ENCODE peak calls at places on chromosome 1, in six cellular contexts. L, R, X, C, H and G are unnamed samples.

GRCh38 chr1:169563019-169563615 is 23.2 kb downstream of the F5 start:
- DNase-seq in L (no peak), R (no peak), X (no peak), C (no peak), H (no peak), G (no peak)

GRCh38 chr1:234960722-234961467 is 167.7 kb downstream of the TOMM20 start:
- DNase-seq in L (peak), R (no peak), X (peak), C (peak), H (no peak), G (peak)

GRCh38 chr1:54774820-54775498 is 10.6 kb upstream of the PARS2 start:
- DNase-seq in L (peak), R (peak), X (peak), C (peak), H (no peak), G (peak)

GRCh38 chr1:7648761-7649384 is 122.2 kb upstream of the VAMP3 start:
- DNase-seq in L (peak), R (no peak), X (no peak), C (no peak), H (no peak), G (peak)

GRCh38 chr1:108878678-108879077 is 1.9 kb downstream of the GPSM2 start:
- DNase-seq in L (no peak), R (peak), X (no peak), C (no peak), H (no peak), G (no peak)

GRCh38 chr1:197736689-197737088 is 38.6 kb downstream of the DENND1B start:
- DNase-seq in L (peak), R (no peak), X (no peak), C (no peak), H (no peak), G (peak)

GRCh38 chr1:244904119-244904518 is 39.8 kb upstream of the HNRNPU start:
- DNase-seq in L (no peak), R (no peak), X (no peak), C (no peak), H (no peak), G (no peak)

GRCh38 chr1:111801071-111801850 is 45.6 kb downstream of the DDX20 start:
- DNase-seq in L (no peak), R (peak), X (peak), C (no peak), H (no peak), G (no peak)

GRCh38 chr1:182955596-182956588 is 2.9 kb upstream of the SHCBP1L start:
- DNase-seq in L (peak), R (no peak), X (no peak), C (no peak), H (no peak), G (peak)

GRCh38 chr1:198481661-198482060 is 58.8 kb downstream of the ATP6V1G3 start:
- DNase-seq in L (no peak), R (no peak), X (peak), C (no peak), H (no peak), G (no peak)

GRCh38 chr1:227037121-227037520 is 97.0 kb downstream of the COQ8A start:
- DNase-seq in L (no peak), R (no peak), X (no peak), C (no peak), H (no peak), G (no peak)

GRCh38 chr1:41664861-41665640 is 180.6 kb upstream of the EDN2 start:
- DNase-seq in L (peak), R (no peak), X (no peak), C (no peak), H (no peak), G (peak)

GRCh38 chr1:205664399-205665108 is 15.8 kb downstream of the SLC45A3 start:
- DNase-seq in L (no peak), R (peak), X (no peak), C (peak), H (no peak), G (peak)

GRCh38 chr1:179016694-179017382 is 8.9 kb upstream of the FAM20B start:
- DNase-seq in L (peak), R (peak), X (peak), C (peak), H (no peak), G (peak)

GRCh38 chr1:167454929-167455785 is 63.2 kb downstream of the CD247 start:
- DNase-seq in L (peak), R (peak), X (peak), C (no peak), H (no peak), G (no peak)

GRCh38 chr1:156096640-156097391 is 14.6 kb upstream of the MEX3A start:
- DNase-seq in L (peak), R (peak), X (peak), C (peak), H (peak), G (peak)

GRCh38 chr1:159700312-159700711 is 14.1 kb downstream of the CRP start:
- DNase-seq in L (no peak), R (no peak), X (no peak), C (no peak), H (no peak), G (no peak)

GRCh38 chr1:55813619-55814018 is 598.5 kb upstream of the USP24 start:
- DNase-seq in L (peak), R (no peak), X (no peak), C (peak), H (no peak), G (peak)

GRCh38 chr1:157965584-157965983 is 27.9 kb upstream of the KIRREL1 start:
- DNase-seq in L (peak), R (no peak), X (no peak), C (no peak), H (no peak), G (no peak)

GRCh38 chr1:64934115-64934880 is 32.1 kb downstream of the JAK1 start:
- DNase-seq in L (peak), R (no peak), X (peak), C (peak), H (no peak), G (peak)
- TF ChIP-seq SMC3 in L (no peak), R (no peak), X (no peak), C (peak), H (no peak), G (no peak)

DNA sequence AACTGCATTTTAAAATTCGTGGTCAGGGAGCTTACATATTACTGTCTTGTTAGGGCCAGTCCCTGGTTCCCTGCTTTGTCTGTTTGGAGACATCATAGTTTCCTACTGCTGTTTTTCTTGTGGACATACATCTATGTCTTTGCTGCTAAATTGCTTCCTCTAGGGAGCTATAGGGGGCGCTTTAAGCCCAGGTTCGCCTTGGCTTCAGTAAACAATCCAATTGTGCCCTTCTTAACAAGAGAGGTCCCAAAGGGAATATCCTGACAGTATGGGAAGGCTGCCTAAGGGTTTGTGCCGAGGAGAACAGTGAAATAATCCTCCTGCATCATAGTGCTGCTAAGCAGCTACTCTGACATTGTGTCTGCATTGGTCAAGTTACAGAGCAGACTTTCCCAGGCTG is 112.5 kb downstream of the USH2A start:
- DNase-seq in L (peak), R (no peak), X (no peak), C (no peak), H (no peak), G (peak)
- TF ChIP-seq SMC3 in L (no peak), R (peak), X (no peak), C (no peak), H (peak), G (peak)

GRCh38 chr1:11736746-11737639 is 1.1 kb downstream of the AGTRAP start:
- DNase-seq in L (peak), R (peak), X (peak), C (peak), H (no peak), G (peak)
- TF ChIP-seq SMC3 in L (no peak), R (no peak), X (no peak), C (no peak), H (no peak), G (no peak)

GRCh38 chr1:66505671-66506392 is 28.1 kb upstream of the SGIP1 start:
- DNase-seq in L (no peak), R (no peak), X (no peak), C (no peak), H (no peak), G (peak)
- TF ChIP-seq SMC3 in L (no peak), R (no peak), X (no peak), C (no peak), H (no peak), G (no peak)

GRCh38 chr1:203526572-203526971 is 32.6 kb downstream of the OPTC start:
- DNase-seq in L (no peak), R (no peak), X (no peak), C (no peak), H (no peak), G (no peak)
- TF ChIP-seq SMC3 in L (no peak), R (no peak), X (no peak), C (no peak), H (no peak), G (no peak)

DNA sequence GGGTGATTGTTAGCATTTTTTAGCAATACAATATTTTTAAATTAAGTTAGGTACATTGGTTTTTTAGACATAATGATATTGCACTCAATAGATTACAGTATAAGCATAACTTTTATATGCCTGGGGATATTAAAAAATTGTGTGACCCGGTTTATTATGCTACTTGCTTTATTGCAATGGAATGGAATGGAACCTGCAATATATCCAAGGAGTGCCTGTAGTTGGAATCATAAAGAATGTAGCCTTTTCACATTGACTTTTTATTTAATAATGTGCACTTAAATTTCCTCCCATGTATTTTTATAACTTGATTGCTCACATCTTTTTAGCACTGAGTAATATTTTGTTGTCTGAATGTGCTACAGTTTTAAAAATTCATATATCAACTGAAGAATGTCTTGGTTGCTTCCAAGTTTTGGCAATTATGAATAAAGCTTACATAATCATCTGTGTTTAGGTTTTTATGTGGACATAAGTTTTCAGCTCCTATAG is 49.2 kb downstream of the CAMSAP2 start:
- DNase-seq in L (no peak), R (no peak), X (no peak), C (no peak), H (no peak), G (no peak)
- TF ChIP-seq SMC3 in L (no peak), R (no peak), X (no peak), C (no peak), H (no peak), G (no peak)

DNA sequence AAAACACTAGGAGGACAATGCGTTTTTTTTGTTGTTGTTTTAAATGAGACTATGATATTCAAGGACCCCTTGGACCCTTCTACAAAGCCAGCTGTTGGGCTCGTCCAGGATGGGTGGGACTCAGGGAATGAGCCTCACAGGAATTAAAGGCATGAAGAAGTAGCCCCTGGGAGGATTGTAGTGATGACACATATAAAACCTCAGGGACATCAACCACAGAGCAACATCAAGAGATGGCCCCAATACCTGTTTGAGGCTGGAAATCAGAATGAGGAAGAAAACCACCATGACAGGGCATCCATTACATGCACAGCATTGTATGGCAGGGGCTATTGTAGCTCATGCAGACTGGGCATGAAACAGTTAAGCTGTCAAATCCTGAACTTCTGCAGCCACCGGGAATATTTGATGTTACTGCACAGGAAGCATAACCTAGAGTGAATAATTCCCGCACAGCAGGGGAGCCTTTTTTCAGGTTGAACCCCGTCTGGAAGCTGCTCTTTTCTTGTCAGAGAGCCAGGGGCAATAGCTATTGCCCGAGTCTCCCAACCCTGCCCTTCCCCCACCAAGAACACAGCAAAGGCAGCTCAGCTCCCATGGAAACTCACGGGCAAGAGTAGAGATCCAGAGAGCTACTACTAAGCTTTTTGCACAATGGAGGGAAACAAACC is 140.2 kb upstream of the FGGY start:
- DNase-seq in L (peak), R (no peak), X (no peak), C (no peak), H (no peak), G (no peak)
- TF ChIP-seq SMC3 in L (no peak), R (no peak), X (no peak), C (no peak), H (no peak), G (no peak)

GRCh38 chr1:20574686-20575543 is 14.0 kb upstream of the CDA start:
- DNase-seq in L (peak), R (peak), X (peak), C (peak), H (no peak), G (peak)
- TF ChIP-seq SMC3 in L (peak), R (peak), X (peak), C (peak), H (peak), G (peak)

GRCh38 chr1:6033986-6034749 is 11.5 kb upstream of the KCNAB2 start:
- DNase-seq in L (peak), R (peak), X (peak), C (peak), H (no peak), G (peak)
- TF ChIP-seq SMC3 in L (no peak), R (no peak), X (peak), C (no peak), H (no peak), G (no peak)

DNA sequence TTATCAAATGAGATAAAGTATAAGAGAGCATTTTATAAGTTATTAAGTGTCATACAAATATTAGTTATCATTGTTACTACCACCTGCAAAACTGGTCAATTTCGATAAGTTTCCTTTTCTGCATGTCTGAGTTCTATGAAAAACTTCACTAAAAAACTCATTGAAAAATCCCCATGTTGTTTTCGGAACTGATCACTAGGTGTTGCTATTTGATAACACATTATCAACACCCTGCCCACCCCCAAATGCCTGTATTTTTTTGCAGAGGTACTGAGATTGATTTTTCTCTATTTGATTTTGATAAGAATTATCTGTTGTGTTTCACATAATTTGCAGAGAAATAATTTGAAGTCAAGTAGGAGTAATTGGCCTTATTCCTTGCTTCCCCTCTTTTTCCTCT is 22.1 kb upstream of the DISP1 start:
- DNase-seq in L (peak), R (peak), X (peak), C (no peak), H (no peak), G (peak)
- TF ChIP-seq SMC3 in L (peak), R (peak), X (peak), C (peak), H (peak), G (peak)